ENCODE peak calls at places on chromosomes 16 and 17, in ten cellular contexts. P is adrenal gland, R is testis, L is dorsolateral prefrontal cortex, J is WTC11, T is lung, N is H9, W is tibial nerve, O is stomach, V is body of pancreas. F is an unnamed sample.

GRCh38 chr16:78748471-78748929 is 649.0 kb downstream of the WWOX start:
- DNase-seq in O (no peak), P (no peak), W (no peak), T (no peak), R (no peak), V (no peak), J (no peak), L (no peak), N (no peak), F (no peak)

GRCh38 chr16:77273-77806 is 685 bp upstream of the MPG start:
- DNase-seq in V (peak; percentile 43), P (peak; percentile 41), L (no peak), R (peak; percentile 51), J (peak; percentile 52), T (peak; percentile 54), W (no peak), O (peak; percentile 39), N (peak; percentile 71), F (peak; percentile 62)

GRCh38 chr17:36934759-36935630 is 2.3 kb upstream of the LHX1 start:
- DNase-seq in W (no peak), V (no peak), O (no peak), P (no peak), J (peak; percentile 79), L (no peak), T (no peak), N (peak; percentile 79), R (no peak), F (no peak)

GRCh38 chr16:80611171-80611929 is 70.6 kb downstream of the DYNLRB2 start:
- DNase-seq in T (no peak), L (no peak), N (no peak), J (no peak), W (no peak), P (no peak), R (no peak), V (no peak), O (no peak), F (no peak)

GRCh38 chr17:62778990-62779681 is 29.0 kb downstream of the MARCHF10 start:
- DNase-seq in T (peak; percentile 77), P (no peak), W (no peak), J (no peak), V (peak; percentile 46), R (peak; percentile 26), O (peak; percentile 72), N (peak; percentile 63), L (peak; percentile 34), F (no peak)

GRCh38 chr17:76683921-76684745 is 26.6 kb downstream of the MXRA7 start:
- DNase-seq in N (no peak), J (no peak), T (no peak), W (no peak), O (no peak), V (no peak), P (no peak), L (no peak), R (no peak), F (no peak)

GRCh38 chr16:30041841-30042240 is 10.8 kb upstream of the TLCD3B start:
- DNase-seq in J (no peak), T (no peak), N (no peak), W (no peak), V (no peak), P (peak; percentile 30), R (no peak), O (no peak), L (no peak), F (no peak)

GRCh38 chr17:37527249-37527851 is 37.7 kb downstream of the DUSP14 start:
- DNase-seq in O (no peak), W (no peak), L (no peak), R (no peak), V (peak; percentile 30), T (no peak), P (peak; percentile 16), J (no peak), N (no peak), F (no peak)

GRCh38 chr16:31428638-31429247 is 583 bp upstream of the COX6A2 start:
- DNase-seq in J (no peak), O (no peak), L (no peak), T (no peak), P (no peak), W (no peak), V (no peak), N (no peak), R (no peak), F (no peak)

GRCh38 chr17:31060814-31061550 is 33.8 kb upstream of the NF1 start:
- DNase-seq in R (no peak), V (no peak), W (no peak), L (no peak), T (no peak), N (no peak), J (no peak), P (peak; percentile 90), O (no peak), F (no peak)

GRCh38 chr17:41784207-41784744 is 2.2 kb downstream of the JUP start:
- DNase-seq in P (peak; percentile 14), N (peak; percentile 86), V (peak; percentile 61), O (peak; percentile 66), J (peak; percentile 67), L (no peak), T (peak; percentile 58), W (no peak), R (no peak), F (peak; percentile 55)

GRCh38 chr17:3037259-3037658 is 26.1 kb downstream of the OR1D5 start:
- DNase-seq in J (no peak), L (no peak), W (no peak), V (no peak), T (peak; percentile 25), P (no peak), N (no peak), O (no peak), R (no peak), F (no peak)

GRCh38 chr16:89924298-89924924 is 1.3 kb downstream of the TUBB3 start:
- DNase-seq in N (peak; percentile 85), P (peak; percentile 42), J (peak; percentile 87), R (no peak), T (no peak), W (no peak), L (peak; percentile 65), O (no peak), V (peak; percentile 7), F (no peak)

GRCh38 chr16:66834746-66835145 is 4.0 kb upstream of the NAE1 start:
- DNase-seq in J (no peak), L (no peak), O (no peak), P (no peak), V (no peak), N (no peak), W (no peak), R (no peak), T (no peak), F (no peak)

DNA sequence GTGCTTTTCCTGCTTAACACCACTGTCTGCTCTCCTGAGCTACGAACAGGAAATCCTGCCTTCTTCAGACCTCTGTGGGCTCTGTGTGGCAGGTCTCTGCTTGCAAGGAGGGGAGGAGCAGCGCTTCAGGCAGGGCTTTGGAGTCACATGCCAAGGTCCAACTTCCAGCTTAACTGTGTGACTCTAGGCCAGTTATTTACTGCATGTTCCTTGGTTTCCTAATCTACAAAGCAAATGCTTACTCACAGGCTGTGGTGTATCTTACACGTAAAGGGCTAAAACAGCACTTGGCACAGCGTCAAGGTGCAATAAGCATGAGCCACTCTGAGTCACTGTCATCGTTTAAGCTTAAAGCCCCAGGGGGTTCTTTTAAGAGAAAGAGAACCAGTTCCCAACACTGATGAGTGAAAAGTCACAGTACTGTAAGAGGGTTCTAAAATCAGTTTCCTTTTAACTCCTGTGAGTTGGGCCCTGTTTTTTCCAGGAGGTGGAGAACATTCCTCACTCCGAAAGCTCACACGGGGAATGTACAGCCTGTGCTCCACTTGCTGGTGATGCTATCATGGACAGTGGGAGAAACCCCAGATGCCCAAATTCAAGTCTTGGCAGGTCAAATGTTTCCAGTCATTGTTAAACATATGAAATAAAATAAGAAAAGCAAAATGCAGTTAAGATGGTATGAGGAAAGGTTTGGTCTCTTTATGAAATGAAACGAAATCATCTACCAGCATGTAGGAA is 54.1 kb upstream of the BCAR1 start:
- DNase-seq in V (peak; percentile 87), W (no peak), O (peak; percentile 78), L (no peak), T (peak; percentile 72), N (no peak), P (peak; percentile 95), J (no peak), R (peak; percentile 72), F (no peak)
- TF ChIP-seq CTCF in V (peak; percentile 0), W (no peak), O (no peak), L (no peak), T (no peak), N (no peak), P (no peak), J (no peak), R (no peak), F (no peak)

DNA sequence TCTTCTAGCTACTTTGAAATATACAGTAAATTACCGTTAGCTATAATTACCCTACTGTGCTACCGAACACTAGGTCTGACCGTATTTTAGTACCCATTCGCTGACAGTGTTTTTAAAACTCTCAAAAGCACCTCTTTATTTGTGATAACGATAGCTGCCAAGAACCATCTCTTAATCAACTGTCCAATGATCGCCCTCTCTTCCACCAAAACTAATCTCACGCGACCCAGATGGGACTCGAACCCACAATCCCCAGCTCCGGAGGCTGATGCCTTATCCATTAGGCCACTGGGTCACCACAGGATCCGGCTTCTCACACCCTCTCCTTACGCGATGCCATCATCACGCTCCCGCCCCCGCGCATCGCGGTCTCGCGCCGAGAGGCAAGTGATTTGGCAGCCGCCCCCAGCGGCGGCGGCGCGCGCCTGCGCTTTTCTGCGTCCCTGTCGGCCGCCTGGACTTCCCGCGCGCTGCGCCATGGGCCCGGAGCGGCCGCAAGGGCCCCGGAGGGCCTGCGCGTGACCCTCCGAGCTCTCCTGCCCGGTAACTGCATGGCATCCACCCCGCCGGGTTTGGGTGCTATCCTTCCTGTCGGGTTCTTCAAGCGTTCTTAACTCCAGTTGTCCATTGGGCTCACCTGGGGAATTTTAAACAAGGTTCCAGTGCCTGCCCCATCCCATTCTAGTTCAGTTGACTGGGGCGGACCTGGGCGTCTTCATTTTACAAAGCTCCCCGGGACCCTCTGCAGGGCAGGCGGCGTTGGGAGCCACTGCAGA is 15.7 kb upstream of the KPNA2 start:
- DNase-seq in O (peak; percentile 97), W (peak; percentile 95), L (peak; percentile 96), N (peak; percentile 99), T (peak; percentile 96), V (peak; percentile 97), J (peak; percentile 99), P (peak; percentile 95), R (peak; percentile 96), F (peak; percentile 94)
- TF ChIP-seq CTCF in O (peak; percentile 59), W (peak; percentile 49), L (peak; percentile 38), N (peak; percentile 55), T (no peak), V (peak; percentile 85), J (no peak), P (peak; percentile 67), R (peak; percentile 64), F (peak; percentile 10)

GRCh38 chr17:48478224-48479013 is 48.4 kb upstream of the SKAP1 start:
- DNase-seq in O (no peak), W (no peak), T (no peak), R (no peak), P (no peak), J (no peak), N (no peak), L (no peak), V (no peak), F (no peak)
- TF ChIP-seq CTCF in O (no peak), W (no peak), T (no peak), R (no peak), P (no peak), J (no peak), N (no peak), L (no peak), V (no peak), F (no peak)

GRCh38 chr17:28675485-28675884 is 13.5 kb downstream of the SUPT6H start:
- DNase-seq in P (no peak), T (no peak), R (no peak), W (no peak), J (no peak), O (no peak), L (no peak), N (no peak), V (no peak), F (no peak)

GRCh38 chr17:28675980-28676379 is 14.0 kb downstream of the SUPT6H start:
- DNase-seq in L (no peak), N (no peak), V (no peak), P (no peak), J (no peak), O (no peak), T (no peak), W (no peak), R (no peak), F (no peak)
- TF ChIP-seq CTCF in L (no peak), N (peak; percentile 55), V (no peak), P (no peak), J (peak; percentile 6), O (no peak), T (no peak), W (peak; percentile 19), R (no peak), F (peak; percentile 41)

F was measured in D721Med.